ENCODE peak calls at places on chromosomes 7 and 10, in seven cellular contexts. One of them, this sample, is unnamed.
A peak's percentile ranks its signal among the peaks of the same experiment; 100 is the strongest.

GRCh38 chr10:110792476-110792875 is 79.3 kb upstream of the PDCD4 start:
- DNase-seq in GM06990: no peak
- DNase-seq in lower lobe of right lung: no peak
- DNase-seq in hepatocyte: no peak
- DNase-seq in glutamatergic neuron: no peak
- DNase-seq in PC-9: no peak
- DNase-seq in RWPE1: no peak
- DNase-seq in this sample: no peak

GRCh38 chr10:79038841-79039201 is 29.9 kb upstream of the ZMIZ1 start:
- DNase-seq in glutamatergic neuron: peak; percentile 38
- DNase-seq in RWPE1: no peak
- DNase-seq in PC-9: no peak
- DNase-seq in hepatocyte: no peak
- DNase-seq in lower lobe of right lung: peak; percentile 21
- DNase-seq in GM06990: no peak
- DNase-seq in this sample: peak; percentile 18

GRCh38 chr10:131127610-131128009 is 183.9 kb downstream of the TCERG1L start:
- DNase-seq in GM06990: no peak
- DNase-seq in lower lobe of right lung: no peak
- DNase-seq in RWPE1: no peak
- DNase-seq in PC-9: no peak
- DNase-seq in hepatocyte: no peak
- DNase-seq in glutamatergic neuron: no peak
- DNase-seq in this sample: no peak

GRCh38 chr7:125830743-125831142 is 901.1 kb upstream of the POT1 start:
- DNase-seq in GM06990: no peak
- DNase-seq in hepatocyte: no peak
- DNase-seq in PC-9: no peak
- DNase-seq in lower lobe of right lung: no peak
- DNase-seq in RWPE1: no peak
- DNase-seq in glutamatergic neuron: no peak
- DNase-seq in this sample: no peak

GRCh38 chr7:641269-641671 is 85.2 kb upstream of the DNAAF5 start:
- DNase-seq in GM06990: no peak
- DNase-seq in glutamatergic neuron: no peak
- DNase-seq in lower lobe of right lung: no peak
- DNase-seq in PC-9: no peak
- DNase-seq in hepatocyte: no peak
- DNase-seq in RWPE1: no peak
- DNase-seq in this sample: no peak

GRCh38 chr7:3336042-3336665 is 35.1 kb downstream of the SDK1 start:
- DNase-seq in lower lobe of right lung: no peak
- DNase-seq in hepatocyte: no peak
- DNase-seq in GM06990: no peak
- DNase-seq in RWPE1: no peak
- DNase-seq in PC-9: no peak
- DNase-seq in glutamatergic neuron: no peak
- DNase-seq in this sample: no peak

GRCh38 chr10:124544711-124545110 is 83.1 kb downstream of the LHPP start:
- DNase-seq in RWPE1: no peak
- DNase-seq in glutamatergic neuron: no peak
- DNase-seq in hepatocyte: no peak
- DNase-seq in lower lobe of right lung: no peak
- DNase-seq in GM06990: no peak
- DNase-seq in PC-9: no peak
- DNase-seq in this sample: no peak

GRCh38 chr7:156635529-156636385 is 4.8 kb upstream of the RNF32 start:
- DNase-seq in glutamatergic neuron: no peak
- DNase-seq in lower lobe of right lung: no peak
- DNase-seq in hepatocyte: no peak
- DNase-seq in GM06990: no peak
- DNase-seq in PC-9: no peak
- DNase-seq in RWPE1: no peak
- DNase-seq in this sample: no peak

GRCh38 chr10:22792161-22792560 is 77.8 kb upstream of the PIP4K2A start:
- DNase-seq in hepatocyte: no peak
- DNase-seq in PC-9: no peak
- DNase-seq in lower lobe of right lung: no peak
- DNase-seq in GM06990: no peak
- DNase-seq in glutamatergic neuron: no peak
- DNase-seq in RWPE1: no peak
- DNase-seq in this sample: no peak

GRCh38 chr10:120386896-120387295 is 70.1 kb upstream of the PLPP4 start:
- DNase-seq in hepatocyte: no peak
- DNase-seq in RWPE1: no peak
- DNase-seq in GM06990: no peak
- DNase-seq in PC-9: no peak
- DNase-seq in glutamatergic neuron: no peak
- DNase-seq in lower lobe of right lung: no peak
- DNase-seq in this sample: no peak

GRCh38 chr7:26213821-26214515 is 12.4 kb downstream of the CBX3 start:
- DNase-seq in hepatocyte: no peak
- DNase-seq in glutamatergic neuron: no peak
- DNase-seq in GM06990: no peak
- DNase-seq in PC-9: no peak
- DNase-seq in RWPE1: no peak
- DNase-seq in lower lobe of right lung: no peak
- DNase-seq in this sample: no peak

GRCh38 chr10:63173468-63174227 is 40.5 kb downstream of the NRBF2 start:
- DNase-seq in RWPE1: no peak
- DNase-seq in lower lobe of right lung: no peak
- DNase-seq in GM06990: peak; percentile 62
- DNase-seq in hepatocyte: no peak
- DNase-seq in PC-9: no peak
- DNase-seq in glutamatergic neuron: no peak
- DNase-seq in this sample: no peak

GRCh38 chr7:101816499-101817030 is 861 bp upstream of the CUX1 start:
- DNase-seq in hepatocyte: peak; percentile 80
- DNase-seq in RWPE1: no peak
- DNase-seq in GM06990: peak; percentile 57
- DNase-seq in PC-9: no peak
- DNase-seq in lower lobe of right lung: peak; percentile 59
- DNase-seq in glutamatergic neuron: peak; percentile 68
- DNase-seq in this sample: no peak

GRCh38 chr10:125159486-125159931 is 854 bp downstream of the CTBP2 start:
- DNase-seq in lower lobe of right lung: peak; percentile 62
- DNase-seq in GM06990: no peak
- DNase-seq in PC-9: no peak
- DNase-seq in RWPE1: no peak
- DNase-seq in glutamatergic neuron: no peak
- DNase-seq in hepatocyte: peak; percentile 45
- DNase-seq in this sample: no peak

GRCh38 chr10:21526184-21526951 is 886 bp upstream of the SKIDA1 start:
- DNase-seq in lower lobe of right lung: peak; percentile 88
- DNase-seq in hepatocyte: no peak
- DNase-seq in glutamatergic neuron: peak; percentile 87
- DNase-seq in GM06990: peak; percentile 74
- DNase-seq in PC-9: no peak
- DNase-seq in RWPE1: peak; percentile 61
- DNase-seq in this sample: peak; percentile 95

GRCh38 chr10:84310470-84310869 is 17.9 kb upstream of the CCSER2 start:
- DNase-seq in GM06990: no peak
- DNase-seq in PC-9: no peak
- DNase-seq in lower lobe of right lung: no peak
- DNase-seq in hepatocyte: no peak
- DNase-seq in RWPE1: no peak
- DNase-seq in glutamatergic neuron: no peak
- DNase-seq in this sample: no peak

GRCh38 chr7:107744345-107744750 is 406 bp downstream of the CBLL1 start:
- DNase-seq in hepatocyte: no peak
- DNase-seq in lower lobe of right lung: no peak
- DNase-seq in PC-9: no peak
- DNase-seq in glutamatergic neuron: no peak
- DNase-seq in GM06990: no peak
- DNase-seq in RWPE1: no peak
- DNase-seq in this sample: peak; percentile 87

GRCh38 chr7:147279516-147279915 is 1162.9 kb downstream of the CNTNAP2 start:
- DNase-seq in PC-9: no peak
- DNase-seq in GM06990: no peak
- DNase-seq in hepatocyte: no peak
- DNase-seq in glutamatergic neuron: no peak
- DNase-seq in RWPE1: no peak
- DNase-seq in lower lobe of right lung: no peak
- DNase-seq in this sample: no peak

GRCh38 chr10:131742371-131743000 is 158.3 kb upstream of the PPP2R2D start:
- DNase-seq in lower lobe of right lung: no peak
- DNase-seq in glutamatergic neuron: no peak
- DNase-seq in RWPE1: no peak
- DNase-seq in GM06990: no peak
- DNase-seq in PC-9: no peak
- DNase-seq in hepatocyte: no peak
- DNase-seq in this sample: no peak

GRCh38 chr10:124453965-124454610 is 4.3 kb upstream of the NKX1-2 start:
- DNase-seq in lower lobe of right lung: no peak
- DNase-seq in hepatocyte: no peak
- DNase-seq in PC-9: no peak
- DNase-seq in GM06990: no peak
- DNase-seq in glutamatergic neuron: no peak
- DNase-seq in RWPE1: no peak
- DNase-seq in this sample: no peak

DNA sequence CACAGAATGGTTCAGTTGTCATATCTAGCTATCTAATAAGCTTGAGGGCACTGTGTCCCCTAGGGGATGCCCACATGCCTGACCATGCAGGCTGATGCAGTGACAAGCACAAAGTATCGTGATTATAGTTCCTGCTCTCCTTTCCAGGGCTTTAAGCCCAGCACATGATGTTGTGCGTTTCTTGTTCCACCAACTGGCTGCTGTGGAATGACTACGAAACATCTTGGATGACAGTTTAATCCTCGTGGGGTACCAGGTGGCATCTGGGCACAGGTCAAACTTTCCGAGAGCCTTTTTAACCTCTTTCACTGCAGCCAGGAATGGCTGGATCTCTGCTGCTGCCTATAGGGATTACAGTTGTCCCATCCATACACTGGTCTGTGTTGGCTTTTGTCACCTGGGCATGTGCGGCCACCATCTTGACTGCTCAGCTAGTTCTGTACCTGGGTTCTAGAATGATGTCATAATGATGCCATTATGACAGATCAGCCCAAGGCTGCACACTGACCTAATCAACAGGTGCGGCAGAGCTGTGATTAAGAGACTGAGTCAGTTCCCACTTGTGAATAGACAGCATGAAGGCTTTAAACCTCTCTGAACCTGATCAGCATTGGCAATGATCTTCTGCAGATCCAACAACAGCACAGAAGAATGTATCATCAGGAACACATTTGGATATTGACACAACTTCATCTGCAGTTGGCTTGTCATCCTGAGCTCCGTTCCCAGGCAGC is 144.1 kb downstream of the DLG5 start:
- DNase-seq in lower lobe of right lung: no peak
- DNase-seq in glutamatergic neuron: no peak
- DNase-seq in PC-9: no peak
- DNase-seq in hepatocyte: no peak
- DNase-seq in RWPE1: no peak
- DNase-seq in GM06990: no peak
- DNase-seq in this sample: no peak
- TF ChIP-seq CTCF in lower lobe of right lung: no peak
- TF ChIP-seq CTCF in glutamatergic neuron: no peak
- TF ChIP-seq CTCF in PC-9: no peak
- TF ChIP-seq CTCF in hepatocyte: no peak
- TF ChIP-seq CTCF in RWPE1: no peak
- TF ChIP-seq CTCF in GM06990: no peak
- TF ChIP-seq CTCF in this sample: no peak

GRCh38 chr7:154927624-154928125 is 75.2 kb downstream of the PAXIP1 start:
- DNase-seq in PC-9: peak; percentile 79
- DNase-seq in glutamatergic neuron: peak; percentile 66
- DNase-seq in GM06990: peak; percentile 35
- DNase-seq in lower lobe of right lung: no peak
- DNase-seq in RWPE1: peak; percentile 71
- DNase-seq in hepatocyte: peak; percentile 92
- DNase-seq in this sample: no peak
- TF ChIP-seq CTCF in PC-9: peak; percentile 96
- TF ChIP-seq CTCF in glutamatergic neuron: peak; percentile 56
- TF ChIP-seq CTCF in GM06990: peak; percentile 58
- TF ChIP-seq CTCF in lower lobe of right lung: peak; percentile 61
- TF ChIP-seq CTCF in RWPE1: peak; percentile 79
- TF ChIP-seq CTCF in hepatocyte: peak; percentile 83
- TF ChIP-seq CTCF in this sample: peak; percentile 91

GRCh38 chr10:48305905-48306264 is 592 bp upstream of the MAPK8 start:
- DNase-seq in GM06990: no peak
- DNase-seq in RWPE1: no peak
- DNase-seq in hepatocyte: no peak
- DNase-seq in PC-9: no peak
- DNase-seq in lower lobe of right lung: no peak
- DNase-seq in glutamatergic neuron: no peak
- DNase-seq in this sample: no peak

GRCh38 chr10:48306870-48307531 is 524 bp downstream of the MAPK8 start:
- DNase-seq in RWPE1: peak; percentile 64
- DNase-seq in hepatocyte: peak; percentile 77
- DNase-seq in lower lobe of right lung: peak; percentile 79
- DNase-seq in glutamatergic neuron: peak; percentile 81
- DNase-seq in PC-9: no peak
- DNase-seq in GM06990: no peak
- DNase-seq in this sample: no peak

GRCh38 chr10:48306265-48306869 is at the start of gene MAPK8:
- DNase-seq in glutamatergic neuron: peak; percentile 96
- DNase-seq in PC-9: peak; percentile 77
- DNase-seq in hepatocyte: peak; percentile 95
- DNase-seq in GM06990: peak; percentile 93
- DNase-seq in lower lobe of right lung: peak; percentile 96
- DNase-seq in RWPE1: peak; percentile 97
- DNase-seq in this sample: peak; percentile 95

GRCh38 chr10:48307584-48307983 is 1.1 kb downstream of the MAPK8 start:
- DNase-seq in glutamatergic neuron: no peak
- DNase-seq in hepatocyte: no peak
- DNase-seq in GM06990: no peak
- DNase-seq in lower lobe of right lung: no peak
- DNase-seq in PC-9: no peak
- DNase-seq in RWPE1: no peak
- DNase-seq in this sample: no peak

DNA sequence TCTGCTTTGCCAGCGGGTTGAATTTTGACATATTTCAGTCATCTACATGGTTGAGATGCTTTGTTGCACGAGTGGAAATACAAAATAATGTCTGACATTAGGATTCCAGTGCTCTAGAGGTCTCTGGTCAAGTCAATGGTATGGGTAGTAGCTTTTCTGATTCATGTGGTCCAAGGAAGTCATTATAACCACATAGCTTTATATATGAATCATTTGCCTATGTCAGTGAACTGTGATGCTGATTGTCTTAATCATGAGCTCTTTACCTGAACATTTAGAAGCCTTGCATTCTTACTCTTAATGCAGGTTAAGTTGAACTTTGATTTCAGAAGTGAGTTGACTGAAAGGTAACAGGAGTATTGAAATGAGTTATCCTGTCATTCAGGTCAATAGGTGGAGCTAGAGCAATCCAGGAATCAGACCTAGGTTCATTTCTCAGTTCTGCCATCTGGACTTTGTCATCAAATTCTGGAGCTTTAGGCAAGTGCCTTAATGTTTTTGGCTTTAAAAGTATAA is 3.3 kb downstream of the MAPK8 start:
- DNase-seq in glutamatergic neuron: no peak
- DNase-seq in RWPE1: peak; percentile 48
- DNase-seq in lower lobe of right lung: no peak
- DNase-seq in PC-9: peak; percentile 97
- DNase-seq in GM06990: no peak
- DNase-seq in hepatocyte: peak; percentile 43
- DNase-seq in this sample: no peak
- TF ChIP-seq CTCF in glutamatergic neuron: no peak
- TF ChIP-seq CTCF in RWPE1: peak; percentile 16
- TF ChIP-seq CTCF in lower lobe of right lung: no peak
- TF ChIP-seq CTCF in PC-9: peak; percentile 63
- TF ChIP-seq CTCF in GM06990: peak; percentile 47
- TF ChIP-seq CTCF in hepatocyte: peak; percentile 29
- TF ChIP-seq CTCF in this sample: peak; percentile 46

GRCh38 chr7:42272793-42273665 is 36.0 kb upstream of the GLI3 start:
- DNase-seq in glutamatergic neuron: no peak
- DNase-seq in lower lobe of right lung: no peak
- DNase-seq in PC-9: no peak
- DNase-seq in GM06990: no peak
- DNase-seq in RWPE1: peak; percentile 49
- DNase-seq in hepatocyte: peak; percentile 28
- DNase-seq in this sample: no peak
- TF ChIP-seq CTCF in glutamatergic neuron: no peak
- TF ChIP-seq CTCF in lower lobe of right lung: peak; percentile 16
- TF ChIP-seq CTCF in PC-9: no peak
- TF ChIP-seq CTCF in GM06990: no peak
- TF ChIP-seq CTCF in RWPE1: no peak
- TF ChIP-seq CTCF in hepatocyte: peak; percentile 23
- TF ChIP-seq CTCF in this sample: peak; percentile 77

This sample was measured in chondrocyte.